ENCODE peak calls at places on chromosomes 1 and 21, in seven cellular contexts. D is lung; X is CD4-positive, alpha-beta T cell; O is NT2/D1; F is activated T-cell treated with anti-CD3 and anti-CD28 coated beads, Interleukin-2, amount 50 U/mL, for 72 hours; U is GM04504; W is aorta. N is an unnamed sample.

GRCh38 chr1:182426442-182427430 is 23.2 kb upstream of the RGSL1 start:
- DNase-seq in W (no peak), F (no peak), X (no peak), D (no peak), O (no peak), U (no peak), N (no peak)

GRCh38 chr1:33424205-33424604 is 6.7 kb downstream of the PHC2 start:
- DNase-seq in F (no peak), U (no peak), O (no peak), W (no peak), D (no peak), X (no peak), N (no peak)

GRCh38 chr1:39335278-39335677 is 130.8 kb downstream of the MACF1 start:
- DNase-seq in W (no peak), D (peak; percentile 44), X (no peak), F (no peak), U (no peak), O (no peak), N (no peak)

GRCh38 chr1:6727535-6727934 is 25.9 kb upstream of the DNAJC11 start:
- DNase-seq in D (peak; percentile 38), U (no peak), O (peak; percentile 35), W (peak; percentile 66), F (peak; percentile 64), X (peak; percentile 19), N (peak; percentile 50)

GRCh38 chr1:93519196-93519825 is 71.4 kb downstream of the FNBP1L start:
- DNase-seq in U (no peak), O (no peak), D (no peak), W (no peak), F (no peak), X (no peak), N (no peak)

GRCh38 chr1:240092301-240093119 is 827 bp downstream of the FMN2 start:
- DNase-seq in O (no peak), W (no peak), U (no peak), F (no peak), D (no peak), X (no peak), N (peak; percentile 65)

GRCh38 chr1:116167625-116168276 is 56.6 kb downstream of the MAB21L3 start:
- DNase-seq in X (no peak), F (no peak), O (no peak), W (peak; percentile 50), U (no peak), D (no peak), N (peak; percentile 76)

GRCh38 chr1:12634156-12634555 is 9.7 kb upstream of the AADACL4 start:
- DNase-seq in F (no peak), D (no peak), O (no peak), X (no peak), W (no peak), U (no peak), N (no peak)

GRCh38 chr1:76659171-76659940 is 207.9 kb upstream of the ST6GALNAC5 start:
- DNase-seq in F (no peak), O (no peak), D (no peak), W (no peak), U (no peak), X (no peak), N (no peak)

GRCh38 chr1:223700388-223700918 is 11.9 kb upstream of the CAPN2 start:
- DNase-seq in D (no peak), F (no peak), W (no peak), X (no peak), O (no peak), U (no peak), N (no peak)

GRCh38 chr1:59695301-59695700 is 119.4 kb upstream of the HOOK1 start:
- DNase-seq in O (no peak), U (no peak), X (no peak), D (no peak), W (no peak), F (no peak), N (no peak)

GRCh38 chr1:12405325-12406217 is 175.7 kb downstream of the VPS13D start:
- DNase-seq in O (no peak), W (peak; percentile 60), X (no peak), D (peak; percentile 38), F (no peak), U (no peak), N (peak; percentile 49)

GRCh38 chr21:35026617-35027557 is 22.2 kb downstream of the RUNX1 start:
- DNase-seq in X (peak; percentile 85), O (peak; percentile 39), W (peak; percentile 84), D (peak; percentile 67), F (peak; percentile 87), U (no peak), N (peak; percentile 87)

GRCh38 chr21:33968082-33968997 is 52.7 kb upstream of the ATP5PO start:
- DNase-seq in O (no peak), W (no peak), D (no peak), X (no peak), U (peak; percentile 51), F (no peak), N (no peak)

GRCh38 chr1:200751717-200752116 is 13.0 kb downstream of the CAMSAP2 start:
- DNase-seq in X (no peak), D (no peak), W (no peak), F (peak; percentile 15), U (no peak), O (no peak), N (no peak)

N was measured in right cardiac atrium.